ENCODE peak calls at places on chromosomes 3 and 15, in six cellular contexts. C is upper lobe of left lung, H is HepG2, J is K562, Y is A549, A is GM12878. N is an unnamed sample.

GRCh38 chr3:38375072-38375471 is 28.5 kb downstream of the XYLB start:
- ATAC-seq in J (no peak), H (no peak), A (no peak), Y (peak), C (no peak), N (no peak)

GRCh38 chr3:16687206-16687605 is 82.0 kb upstream of the DAZL start:
- ATAC-seq in A (no peak), J (no peak), C (no peak), H (no peak), Y (no peak), N (no peak)

GRCh38 chr3:127970966-127971592 is 56.0 kb downstream of the KBTBD12 start:
- ATAC-seq in H (peak), C (no peak), J (peak), A (peak), Y (peak), N (peak)

GRCh38 chr3:56860948-56861347 is 59.2 kb upstream of the ARHGEF3 start:
- ATAC-seq in Y (no peak), A (no peak), J (no peak), H (no peak), C (no peak), N (no peak)

GRCh38 chr3:184133840-184134745 is 1.1 kb upstream of the EIF2B5 start:
- ATAC-seq in H (peak), A (peak), Y (peak), C (peak), J (peak), N (peak)

GRCh38 chr15:72771329-72771725 is 12.2 kb downstream of the ADPGK start:
- ATAC-seq in J (no peak), Y (no peak), H (no peak), A (peak), C (no peak), N (no peak)

GRCh38 chr15:84864429-84864795 is 20.1 kb upstream of the SLC28A1 start:
- ATAC-seq in A (no peak), H (no peak), J (no peak), Y (no peak), C (no peak), N (no peak)

GRCh38 chr3:118977671-118978392 is 56.8 kb downstream of the IGSF11 start:
- ATAC-seq in J (no peak), Y (no peak), A (no peak), H (no peak), C (peak), N (no peak)

GRCh38 chr3:69212411-69213160 is 90.2 kb upstream of the LMOD3 start:
- ATAC-seq in Y (peak), J (no peak), H (peak), A (peak), C (no peak), N (no peak)

GRCh38 chr3:168467085-168467714 is 371.5 kb upstream of the GOLIM4 start:
- ATAC-seq in A (peak), C (peak), J (no peak), Y (no peak), H (peak), N (no peak)

GRCh38 chr3:130411310-130411709 is 65.8 kb downstream of the COL6A5 start:
- ATAC-seq in Y (no peak), J (no peak), A (no peak), C (no peak), H (no peak), N (no peak)

GRCh38 chr3:106326941-106327765 is 458.3 kb upstream of the CBLB start:
- ATAC-seq in J (no peak), C (no peak), A (no peak), Y (no peak), H (no peak), N (no peak)

DNA sequence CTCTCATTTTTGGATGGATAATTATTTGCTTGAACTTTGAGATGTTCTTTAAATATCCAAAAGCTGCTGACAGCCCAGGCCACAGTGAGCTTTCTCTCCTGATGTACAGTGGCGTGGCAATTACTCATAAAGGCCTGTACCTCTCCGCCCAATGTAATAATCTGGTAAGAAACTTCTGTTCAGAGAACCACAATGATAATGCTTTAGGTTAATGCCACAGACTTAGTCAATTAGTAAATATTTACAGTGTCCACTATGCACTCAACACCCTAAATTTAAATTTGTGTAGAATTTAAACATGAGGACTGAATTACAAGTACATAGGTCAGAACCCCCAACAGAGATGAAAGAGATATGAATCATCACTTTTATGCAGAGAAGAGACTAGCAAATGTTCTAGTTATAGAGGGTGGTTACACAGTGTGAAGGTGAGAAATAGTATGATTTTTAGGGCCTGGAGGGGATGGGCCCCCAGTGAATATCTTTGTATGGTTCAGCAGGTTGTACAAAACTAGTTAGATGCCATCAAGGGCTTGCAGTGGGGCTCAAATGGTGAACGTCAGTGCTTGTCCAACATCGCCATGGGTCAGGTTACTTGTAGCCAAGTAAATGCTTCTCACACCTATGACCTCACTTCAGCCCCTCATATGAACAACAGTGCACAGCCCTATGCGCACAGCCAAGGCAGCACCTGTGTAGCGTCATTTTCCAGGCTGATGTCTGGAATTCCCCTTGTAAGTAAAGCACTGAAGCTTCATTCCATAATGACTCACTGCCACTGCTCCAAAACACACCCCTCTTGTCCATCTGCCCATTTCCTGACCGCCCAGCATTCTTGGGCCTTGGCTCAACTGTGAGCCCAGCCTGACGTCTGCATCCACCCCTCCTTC is 13.3 kb downstream of the ABHD2 start:
- ATAC-seq in J (no peak), H (peak), A (peak), C (peak), Y (peak), N (peak)
- TF ChIP-seq EP300 in J (no peak), H (no peak), A (no peak), C (no peak), Y (peak), N (no peak)

DNA sequence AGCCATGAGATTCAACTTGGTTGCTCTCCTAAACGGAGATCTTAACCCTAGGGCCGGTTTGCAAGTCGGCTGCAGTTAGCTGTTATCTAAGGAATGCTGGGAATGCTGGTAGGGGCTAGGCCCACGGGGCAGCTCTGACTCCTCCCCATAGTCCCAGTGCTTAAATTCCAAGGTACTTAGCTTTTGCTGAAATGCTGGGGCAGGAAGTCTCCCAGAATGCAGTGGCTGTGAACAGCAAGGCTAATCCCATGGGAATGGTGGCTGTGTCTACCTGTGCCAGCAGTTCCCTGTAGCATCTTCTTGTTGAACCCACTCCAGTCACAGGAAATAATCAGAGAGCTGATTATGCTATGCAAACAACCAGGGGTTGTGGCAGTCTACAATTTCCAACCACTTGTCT is 102.5 kb upstream of the TJP1 start:
- ATAC-seq in C (peak), J (no peak), Y (peak), H (peak), A (no peak), N (no peak)
- TF ChIP-seq EP300 in C (no peak), J (no peak), Y (no peak), H (no peak), A (no peak), N (no peak)

DNA sequence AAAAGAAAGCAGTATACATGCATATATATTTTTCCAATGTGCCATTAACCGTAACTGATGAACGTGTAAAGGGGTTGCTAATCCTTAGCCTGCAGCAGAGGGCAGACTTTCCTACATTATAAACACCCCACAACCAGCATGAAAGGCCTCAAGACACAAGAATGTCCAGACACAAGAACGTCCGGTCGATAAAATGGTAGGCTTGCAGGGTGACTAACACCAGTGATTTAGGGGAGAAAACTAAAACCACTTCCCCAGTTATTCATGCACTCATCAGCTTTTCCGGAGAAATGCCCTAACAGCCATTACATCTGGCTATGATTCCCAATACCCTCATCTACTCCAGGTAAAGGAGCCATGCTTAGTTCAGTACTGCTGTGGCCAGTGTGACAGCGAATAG is 57.4 kb downstream of the LRTM1 start:
- ATAC-seq in J (peak), C (no peak), H (peak), Y (peak), A (no peak), N (peak)
- TF ChIP-seq EP300 in J (no peak), C (no peak), H (no peak), Y (no peak), A (no peak), N (no peak)

GRCh38 chr15:63218114-63218808 is 28.9 kb downstream of the RAB8B start:
- ATAC-seq in Y (no peak), J (peak), C (no peak), H (no peak), A (no peak), N (peak)
- TF ChIP-seq EP300 in Y (no peak), J (peak), C (no peak), H (no peak), A (no peak), N (no peak)

GRCh38 chr15:67146214-67146613 is 80.8 kb downstream of the SMAD3 start:
- ATAC-seq in J (no peak), A (no peak), H (peak), C (peak), Y (peak), N (no peak)
- TF ChIP-seq EP300 in J (no peak), A (no peak), H (no peak), C (no peak), Y (no peak), N (no peak)

N was measured in gastroesophageal sphincter.